ENCODE peak calls at places on chromosomes 4 and X, in ten cellular contexts. R is T-helper 9 cell; C is activated CD4-positive, alpha-beta T cell treated with anti-CD3 and anti-CD28 coated beads, Interleukin-2, amount 10 ng/mL, durations not matched to agents 7 days and 5 days; Y is H4; F is activated CD8-positive, alpha-beta T cell treated with anti-CD3 and anti-CD28 coated beads, Interleukin-2, amount 10 ng/mL, durations not matched to agents 7 days and 5 days; J is HS-5; L is CD8-positive, alpha-beta memory T cell; K is PC-9; X is GM04504; B is hippocampal formation. S is an unnamed sample.
A peak's percentile ranks its signal among the peaks of the same experiment; 100 is the strongest.

GRCh38 chr4:181538435-181538834 is 704.8 kb upstream of the TENM3 start:
- DNase-seq in R (no peak), C (no peak), Y (no peak), F (no peak), J (no peak), L (no peak), K (no peak), X (no peak), B (no peak), S (no peak)

GRCh38 chr4:77651820-77652219 is 46.2 kb downstream of the CXCL13 start:
- DNase-seq in R (no peak), C (no peak), Y (no peak), F (no peak), J (no peak), L (no peak), K (no peak), X (no peak), B (no peak), S (no peak)

GRCh38 chrX:7154040-7154597 is 6.2 kb upstream of the PUDP start:
- DNase-seq in R (no peak), C (no peak), Y (peak; percentile 23), F (no peak), J (no peak), L (no peak), K (peak; percentile 53), X (no peak), B (no peak), S (no peak)

GRCh38 chr4:53781614-53782467 is 190.6 kb upstream of the LNX1 start:
- DNase-seq in R (no peak), C (no peak), Y (no peak), F (no peak), J (no peak), L (no peak), K (no peak), X (no peak), B (no peak), S (no peak)

GRCh38 chrX:3346436-3347329 is at the start of gene MXRA5:
- DNase-seq in R (no peak), C (no peak), Y (no peak), F (no peak), J (no peak), L (no peak), K (no peak), X (peak; percentile 24), B (no peak), S (peak; percentile 18)

GRCh38 chrX:11137543-11138139 is 26.5 kb downstream of the HCCS start:
- DNase-seq in R (no peak), C (peak; percentile 19), Y (no peak), F (no peak), J (peak; percentile 6), L (peak; percentile 34), K (no peak), X (peak; percentile 33), B (no peak), S (no peak)

GRCh38 chr4:138090145-138090917 is 151.8 kb downstream of the SLC7A11 start:
- DNase-seq in R (no peak), C (peak; percentile 49), Y (peak; percentile 74), F (peak; percentile 54), J (peak; percentile 67), L (peak; percentile 8), K (peak; percentile 61), X (peak; percentile 63), B (peak; percentile 40), S (peak; percentile 61)

GRCh38 chr4:69781458-69782418 is 21.3 kb upstream of the SULT1B1 start:
- DNase-seq in R (no peak), C (no peak), Y (no peak), F (no peak), J (no peak), L (no peak), K (no peak), X (no peak), B (no peak), S (no peak)

GRCh38 chr4:24800273-24800880 is 5.0 kb downstream of the SOD3 start:
- DNase-seq in R (no peak), C (no peak), Y (no peak), F (no peak), J (no peak), L (no peak), K (no peak), X (no peak), B (no peak), S (peak; percentile 20)

GRCh38 chrX:3527166-3527565 is 180.7 kb upstream of the MXRA5 start:
- DNase-seq in R (no peak), C (no peak), Y (no peak), F (no peak), J (no peak), L (no peak), K (no peak), X (no peak), B (no peak), S (no peak)

GRCh38 chr4:3791256-3791655 is 25.1 kb downstream of the ADRA2C start:
- DNase-seq in R (no peak), C (no peak), Y (no peak), F (no peak), J (no peak), L (no peak), K (no peak), X (no peak), B (no peak), S (no peak)

GRCh38 chrX:4932790-4933189 is 1219.3 kb upstream of the PRKX start:
- DNase-seq in R (no peak), C (no peak), Y (no peak), F (no peak), J (no peak), L (no peak), K (peak; percentile 87), X (no peak), B (no peak), S (no peak)

GRCh38 chr4:119750771-119751170 is 122.2 kb upstream of the PDE5A start:
- DNase-seq in R (no peak), C (no peak), Y (no peak), F (no peak), J (no peak), L (no peak), K (no peak), X (no peak), B (no peak), S (no peak)

GRCh38 chr4:89492476-89493110 is 185.0 kb upstream of the GPRIN3 start:
- DNase-seq in R (no peak), C (no peak), Y (peak; percentile 63), F (no peak), J (peak; percentile 77), L (no peak), K (no peak), X (no peak), B (no peak), S (no peak)

GRCh38 chrX:3252744-3253143 is 93.7 kb downstream of the MXRA5 start:
- DNase-seq in R (no peak), C (no peak), Y (no peak), F (no peak), J (no peak), L (no peak), K (no peak), X (no peak), B (peak; percentile 1), S (no peak)

GRCh38 chrX:69014200-69014599 is 151.1 kb downstream of the PJA1 start:
- DNase-seq in R (no peak), C (no peak), Y (no peak), F (no peak), J (no peak), L (no peak), K (no peak), X (no peak), B (no peak), S (no peak)

GRCh38 chr4:91212140-91212681 is 1085.0 kb downstream of the CCSER1 start:
- DNase-seq in R (no peak), C (no peak), Y (no peak), F (no peak), J (no peak), L (no peak), K (no peak), X (no peak), B (no peak), S (no peak)

GRCh38 chrX:110412971-110413726 is 54.5 kb downstream of the RTL9 start:
- DNase-seq in R (peak; percentile 69), C (peak; percentile 66), Y (peak; percentile 54), F (peak; percentile 71), J (no peak), L (peak; percentile 45), K (peak; percentile 58), X (no peak), B (peak; percentile 49), S (peak; percentile 51)

GRCh38 chr4:7431696-7432530 is 2.8 kb downstream of the PSAPL1 start:
- DNase-seq in R (no peak), C (no peak), Y (no peak), F (no peak), J (no peak), L (no peak), K (peak; percentile 42), X (no peak), B (no peak), S (no peak)

GRCh38 chr4:155796031-155796430 is 37.2 kb downstream of the GUCY1B1 start:
- DNase-seq in R (no peak), C (no peak), Y (peak; percentile 79), F (no peak), J (no peak), L (no peak), K (no peak), X (no peak), B (no peak), S (no peak)

GRCh38 chrX:28625223-28625622 is 38.0 kb downstream of the IL1RAPL1 start:
- DNase-seq in R (no peak), C (no peak), Y (no peak), F (no peak), J (no peak), L (no peak), K (no peak), X (no peak), B (no peak), S (no peak)

GRCh38 chrX:40173662-40174593 is 76.2 kb upstream of the BCOR start:
- DNase-seq in R (no peak), C (peak; percentile 61), Y (peak; percentile 63), F (peak; percentile 66), J (no peak), L (peak; percentile 44), K (peak; percentile 81), X (no peak), B (no peak), S (no peak)

GRCh38 chr4:24105183-24106039 is 215.6 kb upstream of the PPARGC1A start:
- DNase-seq in R (no peak), C (no peak), Y (peak; percentile 84), F (no peak), J (peak; percentile 73), L (no peak), K (no peak), X (peak; percentile 87), B (no peak), S (no peak)

GRCh38 chrX:130173190-130173895 is 1.6 kb downstream of the RAB33A start:
- DNase-seq in R (no peak), C (peak; percentile 28), Y (peak; percentile 69), F (peak; percentile 66), J (no peak), L (peak; percentile 25), K (peak; percentile 85), X (peak; percentile 71), B (peak; percentile 8), S (peak; percentile 18)

GRCh38 chr4:181659202-181659601 is 584.0 kb upstream of the TENM3 start:
- DNase-seq in R (no peak), C (no peak), Y (no peak), F (no peak), J (no peak), L (no peak), K (no peak), X (no peak), B (no peak), S (no peak)

GRCh38 chrX:46576458-46576857 is 2.9 kb downstream of the CHST7 start:
- DNase-seq in R (no peak), C (no peak), Y (no peak), F (no peak), J (no peak), L (no peak), K (no peak), X (no peak), B (no peak), S (no peak)

GRCh38 chr4:140645614-140646412 is 77.1 kb upstream of the UCP1 start:
- DNase-seq in R (no peak), C (no peak), Y (no peak), F (no peak), J (no peak), L (no peak), K (no peak), X (no peak), B (no peak), S (no peak)

GRCh38 chrX:100895365-100896075 is 21.4 kb upstream of the NOX1 start:
- DNase-seq in R (no peak), C (peak; percentile 13), Y (peak; percentile 17), F (no peak), J (no peak), L (peak; percentile 23), K (peak; percentile 52), X (peak; percentile 5), B (no peak), S (no peak)